ENCODE peak calls at places on chromosomes 6 and 20, in six cellular contexts. Y is CD8-positive, alpha-beta memory T cell; D is lung; T is cardiac muscle cell; J is GM23248; B is heart right ventricle. Z is an unnamed sample. For H3K4me1, the result is how much of the 10 kb centered on the place peaks cover.

GRCh38 chr6:2934057-2934456 is 30.9 kb upstream of the SERPINB9 start:
- DNase-seq in Y (no peak), D (no peak), T (no peak), J (peak), B (no peak), Z (no peak)

GRCh38 chr6:101722481-101722880 is 329.0 kb downstream of the GRIK2 start:
- DNase-seq in Y (no peak), D (no peak), T (no peak), J (peak), B (no peak), Z (no peak)

GRCh38 chr6:14887986-14888574 is 357.8 kb upstream of the JARID2 start:
- DNase-seq in Y (no peak), D (no peak), T (no peak), J (no peak), B (no peak), Z (no peak)

GRCh38 chr20:18657575-18657974 is 69.7 kb downstream of the DTD1 start:
- DNase-seq in Y (no peak), D (no peak), T (no peak), J (peak), B (no peak), Z (no peak)

GRCh38 chr20:5524886-5525285 is 208.1 kb upstream of the PROKR2 start:
- DNase-seq in Y (no peak), D (no peak), T (no peak), J (no peak), B (no peak), Z (no peak)

GRCh38 chr6:31717499-31718222 is 2.5 kb downstream of the LY6G6D start:
- DNase-seq in Y (no peak), D (no peak), T (peak), J (no peak), B (no peak), Z (no peak)

GRCh38 chr20:29472606-29473005 is 1784.9 kb upstream of the DEFB115 start:
- DNase-seq in Y (no peak), D (no peak), T (no peak), J (no peak), B (no peak), Z (no peak)

GRCh38 chr6:107458687-107459282 is 579 bp downstream of the PDSS2 start:
- DNase-seq in Y (peak), D (no peak), T (peak), J (peak), B (peak), Z (peak)

GRCh38 chr20:33169176-33169794 is 1.3 kb downstream of the BPIFA2 start:
- DNase-seq in Y (no peak), D (no peak), T (no peak), J (no peak), B (no peak), Z (no peak)

GRCh38 chr6:128076843-128077242 is 176.0 kb upstream of the THEMIS start:
- DNase-seq in Y (no peak), D (no peak), T (no peak), J (no peak), B (no peak), Z (no peak)

GRCh38 chr6:52399511-52400315 is 20.4 kb upstream of the EFHC1 start:
- DNase-seq in Y (peak), D (no peak), T (peak), J (peak), B (no peak), Z (peak)

GRCh38 chr6:105985816-105986632 is 100.1 kb upstream of the PRDM1 start:
- DNase-seq in Y (no peak), D (no peak), T (peak), J (no peak), B (peak), Z (no peak)

GRCh38 chr6:129447166-129447565 is 262.8 kb downstream of the ARHGAP18 start:
- DNase-seq in Y (no peak), D (no peak), T (no peak), J (no peak), B (no peak), Z (no peak)

GRCh38 chr6:170128811-170129681 is 161.8 kb downstream of the DLL1 start:
- DNase-seq in Y (no peak), D (no peak), T (no peak), J (no peak), B (no peak), Z (no peak)

GRCh38 chr6:37056112-37056403 is 50.6 kb downstream of the FGD2 start:
- DNase-seq in Y (no peak), D (no peak), T (no peak), J (no peak), B (no peak), Z (no peak)

GRCh38 chr6:136014454-136015421 is 163.2 kb downstream of the PDE7B start:
- DNase-seq in Y (no peak), D (no peak), T (no peak), J (peak), B (no peak), Z (no peak)

GRCh38 chr6:50850223-50850751 is 31.6 kb downstream of the TFAP2B start:
- DNase-seq in Y (no peak), D (no peak), T (peak), J (no peak), B (no peak), Z (no peak)

GRCh38 chr6:71394001-71394432 is 105.4 kb downstream of the OGFRL1 start:
- DNase-seq in Y (no peak), D (no peak), T (no peak), J (peak), B (no peak), Z (no peak)

GRCh38 chr6:154529957-154530356 is 19.5 kb upstream of the CNKSR3 start:
- DNase-seq in Y (no peak), D (no peak), T (no peak), J (no peak), B (no peak), Z (no peak)

GRCh38 chr20:58636396-58636982 is 14.6 kb upstream of the STX16 start:
- DNase-seq in Y (no peak), D (no peak), T (no peak), J (no peak), B (no peak), Z (no peak)

GRCh38 chr6:109793793-109794192 is 102.7 kb downstream of the FIG4 start:
- DNase-seq in Y (no peak), D (peak), T (peak), J (peak), B (no peak), Z (no peak)

GRCh38 chr6:43608310-43608763 is 20.7 kb downstream of the GTPBP2 start:
- DNase-seq in Y (peak), D (peak), T (peak), J (peak), B (no peak), Z (peak)

GRCh38 chr6:43771858-43772570 is 2.0 kb downstream of the VEGFA start:
- DNase-seq in Y (no peak), D (peak), T (peak), J (peak), B (peak), Z (peak)

GRCh38 chr6:16885411-16886160 is 124.3 kb upstream of the ATXN1 start:
- DNase-seq in Y (no peak), D (no peak), T (no peak), J (no peak), B (no peak), Z (no peak)

GRCh38 chr20:12064540-12064939 is 146.8 kb downstream of the BTBD3 start:
- DNase-seq in Y (no peak), D (no peak), T (no peak), J (no peak), B (no peak), Z (no peak)

GRCh38 chr6:20024316-20024673 is 187.1 kb downstream of the ID4 start:
- DNase-seq in Y (peak), D (no peak), T (no peak), J (no peak), B (no peak), Z (peak)

GRCh38 chr20:9141070-9141469 is 72.2 kb downstream of the PLCB4 start:
- DNase-seq in Y (no peak), D (no peak), T (no peak), J (no peak), B (no peak), Z (no peak)

GRCh38 chr6:4581468-4582420 is 194.5 kb upstream of the CDYL start:
- DNase-seq in Y (no peak), D (no peak), T (peak), J (peak), B (no peak), Z (no peak)

GRCh38 chr20:31605902-31606677 is 1.0 kb downstream of the ID1 start:
- DNase-seq in Y (no peak), D (peak), T (peak), J (peak), B (peak), Z (no peak)

GRCh38 chr20:7981374-7981773 is 38.2 kb downstream of the TMX4 start:
- DNase-seq in Y (no peak), D (no peak), T (no peak), J (no peak), B (no peak), Z (no peak)

GRCh38 chr20:57013741-57014140 is 252.7 kb downstream of the BMP7 start:
- DNase-seq in Y (no peak), D (no peak), T (peak), J (no peak), B (no peak), Z (no peak)

GRCh38 chr6:92538926-92539325 is 880.4 kb downstream of the EPHA7 start:
- DNase-seq in Y (no peak), D (no peak), T (no peak), J (no peak), B (no peak), Z (no peak)

GRCh38 chr20:12762725-12763124 is 246.0 kb upstream of the SPTLC3 start:
- DNase-seq in Y (no peak), D (no peak), T (peak), J (no peak), B (no peak), Z (no peak)

GRCh38 chr20:50635676-50636600 is 55.4 kb downstream of the RIPOR3 start:
- DNase-seq in Y (peak), D (peak), T (peak), J (peak), B (peak), Z (peak)

GRCh38 chr20:7770578-7770977 is 169.7 kb downstream of the HAO1 start:
- DNase-seq in Y (no peak), D (no peak), T (no peak), J (no peak), B (no peak), Z (no peak)

DNA sequence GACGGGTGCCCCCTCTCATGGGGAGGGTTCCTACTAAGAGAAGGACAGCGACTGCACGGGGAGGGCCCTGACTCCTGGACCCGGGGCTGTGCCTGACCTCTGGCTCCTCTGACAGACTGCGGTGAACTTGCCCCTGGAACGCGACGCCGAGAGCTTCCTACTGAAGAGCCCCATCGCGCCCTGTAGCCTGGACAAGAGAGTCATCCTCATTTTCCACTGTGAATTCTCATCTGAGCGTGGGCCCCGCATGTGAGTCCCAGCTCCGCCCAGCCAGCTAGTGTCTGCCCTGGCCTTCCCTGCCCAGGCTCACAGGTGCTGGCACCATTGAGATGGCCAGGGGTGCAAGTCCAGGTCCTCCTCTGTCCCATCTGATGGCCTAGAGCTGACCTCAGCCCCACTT is 7.2 kb downstream of the CDC25B start:
- DNase-seq in Y (no peak), D (no peak), T (no peak), J (no peak), B (no peak), Z (no peak)
- H3K4me1 ChIP-seq in Y (half or more), D (under half), T (under half), J (under half), B (under half), Z (half or more)

GRCh38 chr6:24125980-24126379 is at the start of gene NRSN1:
- DNase-seq in Y (no peak), D (no peak), T (peak), J (no peak), B (no peak), Z (no peak)

GRCh38 chr6:24122139-24122538 is 3.9 kb upstream of the NRSN1 start:
- DNase-seq in Y (no peak), D (no peak), T (no peak), J (no peak), B (no peak), Z (no peak)

GRCh38 chr6:24127316-24127715 is 1.3 kb downstream of the NRSN1 start:
- DNase-seq in Y (no peak), D (no peak), T (no peak), J (no peak), B (no peak), Z (no peak)

GRCh38 chr6:24131751-24132150 is 5.7 kb downstream of the NRSN1 start:
- DNase-seq in Y (no peak), D (no peak), T (no peak), J (no peak), B (no peak), Z (no peak)

GRCh38 chr6:24126586-24127192 is 674 bp downstream of the NRSN1 start:
- DNase-seq in Y (no peak), D (peak), T (peak), J (peak), B (no peak), Z (peak)
- H3K4me3 ChIP-seq in Y (no peak), D (no peak), T (peak), J (no peak), B (no peak), Z (no peak)

GRCh38 chr20:44070139-44070900 is 116.7 kb downstream of the JPH2 start:
- DNase-seq in Y (peak), D (no peak), T (no peak), J (no peak), B (no peak), Z (peak)
- H3K4me1 ChIP-seq in Y (half or more), D (under half), T (under half), J (under half), B (under half), Z (under half)

GRCh38 chr6:166381733-166382499 is 824 bp downstream of the MPC1 start:
- DNase-seq in Y (peak), D (peak), T (peak), J (peak), B (peak), Z (peak)

GRCh38 chr6:166382500-166382932 is 224 bp downstream of the MPC1 start:
- DNase-seq in Y (no peak), D (no peak), T (no peak), J (no peak), B (no peak), Z (no peak)

GRCh38 chr6:166379103-166379586 is 3.6 kb downstream of the MPC1 start:
- DNase-seq in Y (no peak), D (no peak), T (no peak), J (no peak), B (no peak), Z (no peak)

GRCh38 chr6:166381381-166381732 is 1.4 kb downstream of the MPC1 start:
- DNase-seq in Y (no peak), D (no peak), T (no peak), J (no peak), B (no peak), Z (no peak)

DNA sequence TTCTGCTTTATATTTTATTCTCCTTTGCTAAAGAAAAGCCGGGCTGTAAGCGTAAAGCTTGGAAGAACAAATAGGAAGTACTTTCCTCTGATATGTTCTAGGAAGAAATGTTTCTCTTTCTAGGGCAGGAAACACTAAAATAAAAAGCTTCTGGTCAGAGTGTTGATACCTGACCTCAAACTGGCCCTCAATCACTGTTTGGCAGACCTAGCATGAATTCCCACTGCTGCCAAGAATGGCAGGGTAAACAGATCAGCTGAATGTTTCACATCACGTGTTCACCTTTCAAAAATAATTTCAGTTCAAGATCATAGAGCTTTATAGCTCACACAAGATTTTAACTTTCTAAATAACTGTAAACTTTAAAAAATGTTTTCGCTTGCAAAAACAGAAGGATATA is 2.9 kb downstream of the MPC1 start:
- DNase-seq in Y (no peak), D (peak), T (no peak), J (no peak), B (no peak), Z (no peak)
- H3K4me3 ChIP-seq in Y (no peak), D (no peak), T (no peak), J (no peak), B (peak), Z (no peak)

GRCh38 chr6:144159231-144159630 is 8.9 kb downstream of the STX11 start:
- DNase-seq in Y (no peak), D (no peak), T (no peak), J (no peak), B (no peak), Z (no peak)
- H3K4me1 ChIP-seq in Y (under half), D (under half), T (under half), J (under half), B (under half), Z (under half)

GRCh38 chr20:41334452-41335421 is 5.9 kb upstream of the LPIN3 start:
- DNase-seq in Y (no peak), D (no peak), T (no peak), J (no peak), B (no peak), Z (no peak)

GRCh38 chr20:41331731-41332130 is 8.9 kb upstream of the LPIN3 start:
- DNase-seq in Y (no peak), D (no peak), T (no peak), J (no peak), B (no peak), Z (no peak)

GRCh38 chr20:41336711-41337492 is 3.7 kb upstream of the LPIN3 start:
- DNase-seq in Y (no peak), D (no peak), T (no peak), J (no peak), B (no peak), Z (no peak)

GRCh38 chr20:41334036-41334435 is 6.6 kb upstream of the LPIN3 start:
- DNase-seq in Y (no peak), D (no peak), T (no peak), J (no peak), B (no peak), Z (no peak)

DNA sequence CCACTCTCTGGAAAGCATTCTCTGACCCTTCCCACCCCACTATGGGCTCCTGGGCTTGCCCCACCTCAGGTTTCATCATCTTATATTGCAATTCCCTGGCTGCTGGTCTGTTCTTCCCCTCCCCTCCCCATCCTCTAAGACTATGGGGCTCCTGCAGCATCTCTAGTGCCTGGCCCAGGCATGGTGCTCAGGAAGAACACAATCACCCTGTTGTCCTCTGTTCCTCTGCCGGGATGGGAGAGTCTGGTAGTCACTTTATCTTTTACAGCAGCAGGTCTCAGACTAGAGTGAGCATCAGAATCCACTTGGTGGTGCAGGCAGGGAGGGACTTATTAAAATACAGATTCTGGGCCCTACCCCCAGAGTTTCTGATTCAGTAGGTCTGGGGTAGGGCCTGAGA is 5.0 kb upstream of the LPIN3 start:
- DNase-seq in Y (no peak), D (no peak), T (no peak), J (no peak), B (no peak), Z (no peak)
- H3K4me3 ChIP-seq in Y (no peak), D (no peak), T (no peak), J (no peak), B (no peak), Z (no peak)

GRCh38 chr6:114355300-114355699 is 12.5 kb upstream of the HS3ST5 start:
- DNase-seq in Y (no peak), D (no peak), T (no peak), J (no peak), B (no peak), Z (no peak)

GRCh38 chr6:114362957-114363356 is 20.1 kb upstream of the HS3ST5 start:
- DNase-seq in Y (no peak), D (no peak), T (no peak), J (no peak), B (no peak), Z (no peak)

GRCh38 chr6:114364295-114364694 is 21.5 kb upstream of the HS3ST5 start:
- DNase-seq in Y (no peak), D (no peak), T (peak), J (peak), B (no peak), Z (no peak)

GRCh38 chr6:114362396-114362795 is 19.6 kb upstream of the HS3ST5 start:
- DNase-seq in Y (no peak), D (no peak), T (no peak), J (no peak), B (no peak), Z (no peak)

DNA sequence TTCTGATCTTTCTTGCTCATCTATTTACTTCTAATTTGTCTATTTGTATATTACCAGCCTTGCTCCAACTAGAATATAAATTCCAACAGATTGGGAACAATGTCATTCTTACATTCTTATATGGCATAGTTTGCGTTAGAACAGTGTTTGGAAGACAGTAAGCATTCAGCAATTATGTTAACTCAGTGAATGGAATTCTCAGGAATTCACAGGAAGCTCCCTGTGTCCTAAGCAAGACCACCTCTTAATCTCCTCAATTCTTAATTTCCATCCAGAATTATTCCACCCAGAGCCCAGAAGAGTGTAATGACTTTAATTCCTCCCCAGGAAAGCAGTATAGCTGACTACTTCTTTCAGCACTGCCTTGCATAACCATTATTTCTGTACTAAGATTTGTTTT is 18.2 kb upstream of the HS3ST5 start:
- DNase-seq in Y (no peak), D (no peak), T (no peak), J (no peak), B (no peak), Z (no peak)
- H3K4me1 ChIP-seq in Y (under half), D (under half), T (under half), J (under half), B (under half), Z (under half)

GRCh38 chr20:14600527-14600926 is 263.1 kb upstream of the FLRT3 start:
- DNase-seq in Y (no peak), D (no peak), T (no peak), J (no peak), B (no peak), Z (no peak)
- H3K4me3 ChIP-seq in Y (no peak), D (no peak), T (no peak), J (no peak), B (no peak), Z (no peak)